ENCODE peak calls at places on chromosomes 2 and 18, in four cellular contexts. T is GM12878, Z is K562, H is HL-60. J is an unnamed sample.

GRCh38 chr2:108906403-108907077 is 82.5 kb downstream of the EDAR start:
- DNase-seq in Z (no peak), H (no peak), T (no peak), J (no peak)

GRCh38 chr2:190717764-190718651 is 69.1 kb downstream of the NAB1 start:
- DNase-seq in T (no peak), Z (no peak), H (no peak), J (no peak)

GRCh38 chr2:84959045-84959493 is 11.9 kb upstream of the KCMF1 start:
- DNase-seq in Z (no peak), H (peak), T (no peak), J (no peak)

GRCh38 chr2:129812071-129812470 is 167.4 kb upstream of the RAB6C start:
- DNase-seq in T (peak), Z (no peak), H (peak), J (no peak)

GRCh38 chr2:7209776-7210555 is 292.8 kb downstream of the RNF144A start:
- DNase-seq in H (no peak), T (no peak), Z (no peak), J (no peak)

GRCh38 chr2:191637182-191638078 is 40.5 kb upstream of the NABP1 start:
- DNase-seq in Z (peak), T (no peak), H (no peak), J (no peak)

GRCh38 chr2:114118088-114118487 is 228.2 kb downstream of the ACTR3 start:
- DNase-seq in T (no peak), H (no peak), Z (no peak), J (no peak)

GRCh38 chr2:86372641-86373502 is 35.4 kb upstream of the REEP1 start:
- DNase-seq in Z (no peak), H (peak), T (no peak), J (no peak)

GRCh38 chr2:163347982-163348842 is 387.6 kb downstream of the FIGN start:
- DNase-seq in Z (no peak), H (peak), T (no peak), J (no peak)

GRCh38 chr2:237324446-237325236 is 89.3 kb downstream of the COL6A3 start:
- DNase-seq in T (no peak), Z (no peak), H (no peak), J (no peak)

GRCh38 chr2:128593518-128594272 is 275.0 kb upstream of the HS6ST1 start:
- DNase-seq in Z (no peak), H (no peak), T (no peak), J (no peak)

GRCh38 chr2:218418321-218418716 is 604 bp upstream of the VIL1 start:
- DNase-seq in T (no peak), Z (no peak), H (no peak), J (no peak)

GRCh38 chr2:88188741-88189140 is 18.6 kb downstream of the THNSL2 start:
- DNase-seq in T (no peak), H (no peak), Z (no peak), J (no peak)

GRCh38 chr2:31379102-31379501 is 35.4 kb downstream of the XDH start:
- DNase-seq in Z (no peak), T (no peak), H (no peak), J (no peak)

GRCh38 chr2:235926229-235926628 is 242.0 kb downstream of the GBX2 start:
- DNase-seq in Z (no peak), T (no peak), H (no peak), J (no peak)

GRCh38 chr2:157890960-157891629 is 15.0 kb upstream of the ACVR1 start:
- DNase-seq in H (no peak), T (no peak), Z (no peak), J (no peak)

GRCh38 chr18:3869848-3870247 is 419.9 kb downstream of the TGIF1 start:
- DNase-seq in Z (peak), H (peak), T (no peak), J (no peak)
- TF ChIP-seq SPI1 in Z (no peak), H (no peak), T (no peak), J (no peak)

GRCh38 chr2:55408946-55409868 is 10.4 kb downstream of the CCDC88A start:
- DNase-seq in H (no peak), T (no peak), Z (no peak), J (no peak)
- TF ChIP-seq SPI1 in H (peak), T (no peak), Z (no peak), J (peak)

GRCh38 chr2:189581354-189582139 is 961 bp upstream of the SLC40A1 start:
- DNase-seq in T (no peak), H (no peak), Z (peak), J (no peak)
- TF ChIP-seq SPI1 in T (no peak), H (no peak), Z (no peak), J (no peak)

GRCh38 chr2:54880428-54880827 is 157.0 kb downstream of the EML6 start:
- DNase-seq in H (no peak), Z (no peak), T (no peak), J (no peak)
- TF ChIP-seq SPI1 in H (no peak), Z (no peak), T (no peak), J (no peak)

GRCh38 chr2:124327293-124327692 is 302.2 kb downstream of the CNTNAP5 start:
- DNase-seq in Z (no peak), T (no peak), H (no peak), J (no peak)

GRCh38 chr2:124318913-124319312 is 293.8 kb downstream of the CNTNAP5 start:
- DNase-seq in Z (no peak), T (no peak), H (no peak), J (no peak)

GRCh38 chr2:124325667-124326425 is 300.8 kb downstream of the CNTNAP5 start:
- DNase-seq in H (no peak), T (no peak), Z (no peak), J (no peak)

GRCh38 chr2:124320072-124320471 is 295.0 kb downstream of the CNTNAP5 start:
- DNase-seq in Z (no peak), T (no peak), H (no peak), J (no peak)

GRCh38 chr2:124323321-124323720 is 298.2 kb downstream of the CNTNAP5 start:
- DNase-seq in T (no peak), H (no peak), Z (no peak), J (no peak)
- TF ChIP-seq SPI1 in T (no peak), H (no peak), Z (no peak), J (no peak)

GRCh38 chr18:49250819-49251388 is 209.5 kb downstream of the DYM start:
- DNase-seq in T (no peak), H (peak), Z (no peak), J (no peak)
- TF ChIP-seq SPI1 in T (no peak), H (no peak), Z (no peak), J (no peak)

GRCh38 chr18:62387257-62387656 is 62.1 kb downstream of the TNFRSF11A start:
- DNase-seq in T (no peak), Z (no peak), H (no peak), J (no peak)

GRCh38 chr18:62386616-62387015 is 61.5 kb downstream of the TNFRSF11A start:
- DNase-seq in H (no peak), T (no peak), Z (no peak), J (no peak)

GRCh38 chr18:62384068-62384467 is 59.0 kb downstream of the TNFRSF11A start:
- DNase-seq in H (no peak), T (no peak), Z (no peak), J (no peak)

GRCh38 chr18:62386091-62386490 is 61.0 kb downstream of the TNFRSF11A start:
- DNase-seq in Z (no peak), T (no peak), H (no peak), J (no peak)

DNA sequence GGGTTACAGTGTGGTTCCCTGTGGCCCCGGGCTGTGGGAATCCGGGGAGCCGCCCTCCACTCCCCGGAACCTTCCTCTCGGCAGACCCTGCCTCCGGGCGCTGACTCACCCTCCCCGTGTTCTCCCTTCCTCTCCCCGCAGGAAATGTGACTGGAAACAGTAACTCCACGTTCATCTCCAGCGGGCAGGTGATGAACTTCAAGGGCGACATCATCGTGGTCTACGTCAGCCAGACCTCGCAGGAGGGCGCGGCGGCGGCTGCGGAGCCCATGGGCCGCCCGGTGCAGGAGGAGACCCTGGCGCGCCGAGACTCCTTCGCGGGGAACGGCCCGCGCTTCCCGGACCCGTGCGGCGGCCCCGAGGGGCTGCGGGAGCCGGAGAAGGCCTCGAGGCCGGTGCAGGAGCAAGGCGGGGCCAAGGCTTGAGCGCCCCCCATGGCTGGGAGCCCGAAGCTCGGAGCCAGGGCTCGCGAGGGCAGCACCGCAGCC is 59.5 kb downstream of the TNFRSF11A start:
- DNase-seq in Z (no peak), T (no peak), H (no peak), J (no peak)
- TF ChIP-seq SPI1 in Z (no peak), T (no peak), H (no peak), J (no peak)

GRCh38 chr2:12320027-12320734 is 396.6 kb upstream of the TRIB2 start:
- DNase-seq in H (no peak), T (no peak), Z (no peak), J (no peak)

GRCh38 chr2:12317853-12318426 is 398.8 kb upstream of the TRIB2 start:
- DNase-seq in H (no peak), T (no peak), Z (no peak), J (no peak)

GRCh38 chr2:12318427-12319057 is 398.2 kb upstream of the TRIB2 start:
- DNase-seq in H (no peak), Z (no peak), T (no peak), J (no peak)

GRCh38 chr2:12321886-12322285 is 394.9 kb upstream of the TRIB2 start:
- DNase-seq in Z (no peak), T (no peak), H (no peak), J (no peak)

DNA sequence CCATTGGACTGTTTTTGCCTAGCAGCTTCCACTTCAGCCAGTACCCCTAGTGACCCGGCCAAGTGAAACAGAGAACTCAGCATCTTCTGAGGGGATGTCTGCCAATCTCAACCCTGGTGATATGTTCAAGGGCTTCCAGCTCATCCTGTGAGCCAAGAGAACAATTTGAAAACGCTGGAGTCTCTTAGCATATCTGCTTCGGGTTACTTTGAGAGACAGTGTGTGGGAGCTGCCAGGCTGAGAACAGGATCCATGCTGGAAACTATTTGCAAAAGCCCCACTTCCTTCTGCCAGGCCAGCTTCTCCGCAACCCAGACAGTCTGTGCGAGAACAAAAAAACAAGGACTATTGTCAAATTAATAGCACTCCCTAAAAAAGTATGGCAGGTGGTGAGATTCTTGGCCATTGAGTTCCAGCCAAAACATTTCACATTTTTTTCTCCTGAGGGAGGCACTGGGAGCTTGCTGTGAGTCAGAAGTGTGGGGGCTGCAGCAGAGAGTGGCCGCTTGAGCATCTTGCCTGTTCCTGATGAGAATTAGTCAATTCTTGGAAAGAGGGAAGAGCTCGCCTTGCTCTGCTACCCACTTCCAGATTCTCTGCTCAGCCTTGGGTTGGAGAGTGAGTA is 395.6 kb upstream of the TRIB2 start:
- DNase-seq in H (no peak), T (no peak), Z (peak), J (no peak)
- TF ChIP-seq SPI1 in H (no peak), T (no peak), Z (no peak), J (no peak)

GRCh38 chr2:238853724-238854123 is 5.8 kb downstream of the TWIST2 start:
- DNase-seq in H (no peak), T (no peak), Z (no peak), J (no peak)
- TF ChIP-seq SPI1 in H (no peak), T (no peak), Z (no peak), J (no peak)

J was measured in GM12891.